ENCODE peak calls at places on chromosomes 3 and 15, in ten cellular contexts. One of them, this sample, is unnamed.

GRCh38 chr3:175664911-175665310 is 805.8 kb downstream of the NAALADL2 start:
- DNase-seq in substantia nigra: no peak
- DNase-seq in activated effector memory CD4-positive, alpha-beta T cell treated with Interleukin-2 at 50 U/mL for 16 hours: no peak
- DNase-seq in psoas muscle: no peak
- DNase-seq in cerebellum: no peak
- DNase-seq in CD8-positive, alpha-beta T cell: no peak
- DNase-seq in Right ventricle myocardium superior: no peak
- DNase-seq in stomach: no peak
- DNase-seq in neuronal stem cell: no peak
- DNase-seq in left colon: no peak
- DNase-seq in this sample: no peak

GRCh38 chr3:158700559-158700958 is 28.1 kb upstream of the LXN start:
- DNase-seq in substantia nigra: no peak
- DNase-seq in activated effector memory CD4-positive, alpha-beta T cell treated with Interleukin-2 at 50 U/mL for 16 hours: no peak
- DNase-seq in psoas muscle: no peak
- DNase-seq in cerebellum: no peak
- DNase-seq in CD8-positive, alpha-beta T cell: no peak
- DNase-seq in Right ventricle myocardium superior: no peak
- DNase-seq in stomach: no peak
- DNase-seq in neuronal stem cell: no peak
- DNase-seq in left colon: no peak
- DNase-seq in this sample: no peak

GRCh38 chr15:79051941-79052731 is 38.4 kb downstream of the RASGRF1 start:
- DNase-seq in substantia nigra: peak
- DNase-seq in activated effector memory CD4-positive, alpha-beta T cell treated with Interleukin-2 at 50 U/mL for 16 hours: no peak
- DNase-seq in psoas muscle: no peak
- DNase-seq in cerebellum: peak
- DNase-seq in CD8-positive, alpha-beta T cell: no peak
- DNase-seq in Right ventricle myocardium superior: no peak
- DNase-seq in stomach: no peak
- DNase-seq in neuronal stem cell: no peak
- DNase-seq in left colon: no peak
- DNase-seq in this sample: no peak

GRCh38 chr3:119338749-119339148 is 44.6 kb downstream of the ARHGAP31 start:
- DNase-seq in substantia nigra: no peak
- DNase-seq in activated effector memory CD4-positive, alpha-beta T cell treated with Interleukin-2 at 50 U/mL for 16 hours: no peak
- DNase-seq in psoas muscle: no peak
- DNase-seq in cerebellum: no peak
- DNase-seq in CD8-positive, alpha-beta T cell: no peak
- DNase-seq in Right ventricle myocardium superior: no peak
- DNase-seq in stomach: no peak
- DNase-seq in neuronal stem cell: no peak
- DNase-seq in left colon: no peak
- DNase-seq in this sample: no peak

GRCh38 chr3:87461036-87461435 is 184.7 kb upstream of the POU1F1 start:
- DNase-seq in substantia nigra: no peak
- DNase-seq in activated effector memory CD4-positive, alpha-beta T cell treated with Interleukin-2 at 50 U/mL for 16 hours: no peak
- DNase-seq in psoas muscle: no peak
- DNase-seq in cerebellum: no peak
- DNase-seq in CD8-positive, alpha-beta T cell: no peak
- DNase-seq in Right ventricle myocardium superior: no peak
- DNase-seq in stomach: no peak
- DNase-seq in neuronal stem cell: no peak
- DNase-seq in left colon: no peak
- DNase-seq in this sample: no peak

GRCh38 chr15:60423540-60423939 is 25.8 kb upstream of the ANXA2 start:
- DNase-seq in substantia nigra: no peak
- DNase-seq in activated effector memory CD4-positive, alpha-beta T cell treated with Interleukin-2 at 50 U/mL for 16 hours: no peak
- DNase-seq in psoas muscle: no peak
- DNase-seq in cerebellum: no peak
- DNase-seq in CD8-positive, alpha-beta T cell: no peak
- DNase-seq in Right ventricle myocardium superior: no peak
- DNase-seq in stomach: no peak
- DNase-seq in neuronal stem cell: peak
- DNase-seq in left colon: no peak
- DNase-seq in this sample: no peak

GRCh38 chr15:49438970-49439631 is 16.1 kb downstream of the FGF7 start:
- DNase-seq in substantia nigra: peak
- DNase-seq in activated effector memory CD4-positive, alpha-beta T cell treated with Interleukin-2 at 50 U/mL for 16 hours: no peak
- DNase-seq in psoas muscle: no peak
- DNase-seq in cerebellum: no peak
- DNase-seq in CD8-positive, alpha-beta T cell: no peak
- DNase-seq in Right ventricle myocardium superior: peak
- DNase-seq in stomach: no peak
- DNase-seq in neuronal stem cell: no peak
- DNase-seq in left colon: peak
- DNase-seq in this sample: no peak

GRCh38 chr3:9690451-9691450 is 12.9 kb upstream of the CPNE9 start:
- DNase-seq in substantia nigra: peak
- DNase-seq in activated effector memory CD4-positive, alpha-beta T cell treated with Interleukin-2 at 50 U/mL for 16 hours: no peak
- DNase-seq in psoas muscle: no peak
- DNase-seq in cerebellum: no peak
- DNase-seq in CD8-positive, alpha-beta T cell: no peak
- DNase-seq in Right ventricle myocardium superior: no peak
- DNase-seq in stomach: no peak
- DNase-seq in neuronal stem cell: no peak
- DNase-seq in left colon: no peak
- DNase-seq in this sample: no peak

GRCh38 chr3:39794880-39795279 is 14.5 kb upstream of the MYRIP start:
- DNase-seq in substantia nigra: no peak
- DNase-seq in activated effector memory CD4-positive, alpha-beta T cell treated with Interleukin-2 at 50 U/mL for 16 hours: no peak
- DNase-seq in psoas muscle: no peak
- DNase-seq in cerebellum: no peak
- DNase-seq in CD8-positive, alpha-beta T cell: no peak
- DNase-seq in Right ventricle myocardium superior: no peak
- DNase-seq in stomach: no peak
- DNase-seq in neuronal stem cell: no peak
- DNase-seq in left colon: no peak
- DNase-seq in this sample: no peak

GRCh38 chr3:127467386-127467785 is 123.1 kb downstream of the TPRA1 start:
- DNase-seq in substantia nigra: no peak
- DNase-seq in activated effector memory CD4-positive, alpha-beta T cell treated with Interleukin-2 at 50 U/mL for 16 hours: no peak
- DNase-seq in psoas muscle: no peak
- DNase-seq in cerebellum: no peak
- DNase-seq in CD8-positive, alpha-beta T cell: no peak
- DNase-seq in Right ventricle myocardium superior: no peak
- DNase-seq in stomach: no peak
- DNase-seq in neuronal stem cell: no peak
- DNase-seq in left colon: no peak
- DNase-seq in this sample: no peak

GRCh38 chr15:87707581-87708130 is 548.9 kb downstream of the NTRK3 start:
- DNase-seq in substantia nigra: no peak
- DNase-seq in activated effector memory CD4-positive, alpha-beta T cell treated with Interleukin-2 at 50 U/mL for 16 hours: no peak
- DNase-seq in psoas muscle: no peak
- DNase-seq in cerebellum: peak
- DNase-seq in CD8-positive, alpha-beta T cell: no peak
- DNase-seq in Right ventricle myocardium superior: no peak
- DNase-seq in stomach: no peak
- DNase-seq in neuronal stem cell: no peak
- DNase-seq in left colon: no peak
- DNase-seq in this sample: no peak

GRCh38 chr3:5205165-5205941 is 17.8 kb downstream of the EDEM1 start:
- DNase-seq in substantia nigra: no peak
- DNase-seq in activated effector memory CD4-positive, alpha-beta T cell treated with Interleukin-2 at 50 U/mL for 16 hours: no peak
- DNase-seq in psoas muscle: no peak
- DNase-seq in cerebellum: no peak
- DNase-seq in CD8-positive, alpha-beta T cell: no peak
- DNase-seq in Right ventricle myocardium superior: no peak
- DNase-seq in stomach: no peak
- DNase-seq in neuronal stem cell: no peak
- DNase-seq in left colon: no peak
- DNase-seq in this sample: no peak

GRCh38 chr3:139120336-139120971 is 75.8 kb upstream of the PRR23C start:
- DNase-seq in substantia nigra: no peak
- DNase-seq in activated effector memory CD4-positive, alpha-beta T cell treated with Interleukin-2 at 50 U/mL for 16 hours: no peak
- DNase-seq in psoas muscle: peak
- DNase-seq in cerebellum: no peak
- DNase-seq in CD8-positive, alpha-beta T cell: no peak
- DNase-seq in Right ventricle myocardium superior: no peak
- DNase-seq in stomach: no peak
- DNase-seq in neuronal stem cell: no peak
- DNase-seq in left colon: no peak
- DNase-seq in this sample: no peak

GRCh38 chr3:107846282-107846852 is 244.5 kb downstream of the CD47 start:
- DNase-seq in substantia nigra: peak
- DNase-seq in activated effector memory CD4-positive, alpha-beta T cell treated with Interleukin-2 at 50 U/mL for 16 hours: no peak
- DNase-seq in psoas muscle: peak
- DNase-seq in cerebellum: peak
- DNase-seq in CD8-positive, alpha-beta T cell: no peak
- DNase-seq in Right ventricle myocardium superior: peak
- DNase-seq in stomach: peak
- DNase-seq in neuronal stem cell: peak
- DNase-seq in left colon: no peak
- DNase-seq in this sample: peak

GRCh38 chr15:47466357-47466756 is 250.9 kb upstream of the SEMA6D start:
- DNase-seq in substantia nigra: no peak
- DNase-seq in activated effector memory CD4-positive, alpha-beta T cell treated with Interleukin-2 at 50 U/mL for 16 hours: no peak
- DNase-seq in psoas muscle: no peak
- DNase-seq in cerebellum: no peak
- DNase-seq in CD8-positive, alpha-beta T cell: no peak
- DNase-seq in Right ventricle myocardium superior: no peak
- DNase-seq in stomach: no peak
- DNase-seq in neuronal stem cell: no peak
- DNase-seq in left colon: no peak
- DNase-seq in this sample: no peak